ENCODE peak calls at places on chromosome 18, in seven cellular contexts. C is glutamatergic neuron, L is uterus, A is DND-41, F is cardiac muscle cell, I is B cell, V is astrocyte of the cerebellum. S is an unnamed sample.

GRCh38 chr18:9719421-9719981 is 11.4 kb downstream of the RAB31 start:
- DNase-seq in C (no peak), L (peak; percentile 67), A (no peak), F (no peak), I (no peak), V (peak; percentile 70), S (peak; percentile 66)

GRCh38 chr18:2150566-2150965 is 420.7 kb downstream of the METTL4 start:
- DNase-seq in C (no peak), L (no peak), A (no peak), F (no peak), I (no peak), V (no peak), S (no peak)

GRCh38 chr18:42178381-42179080 is 223.5 kb downstream of the PIK3C3 start:
- DNase-seq in C (no peak), L (no peak), A (no peak), F (no peak), I (no peak), V (no peak), S (no peak)

GRCh38 chr18:29651121-29651675 is 1391.3 kb downstream of the DSC3 start:
- DNase-seq in C (no peak), L (no peak), A (no peak), F (no peak), I (no peak), V (peak; percentile 8), S (no peak)

GRCh38 chr18:55830490-55830889 is 242.5 kb upstream of the TCF4 start:
- DNase-seq in C (no peak), L (no peak), A (no peak), F (no peak), I (no peak), V (no peak), S (no peak)

GRCh38 chr18:26780520-26781325 is 84.8 kb downstream of the AQP4 start:
- DNase-seq in C (no peak), L (no peak), A (no peak), F (no peak), I (no peak), V (no peak), S (no peak)

GRCh38 chr18:22546905-22547304 is 129.2 kb upstream of the CTAGE1 start:
- DNase-seq in C (no peak), L (no peak), A (no peak), F (no peak), I (no peak), V (no peak), S (peak; percentile 18)

GRCh38 chr18:41731887-41732286 is 223.1 kb upstream of the PIK3C3 start:
- DNase-seq in C (no peak), L (no peak), A (no peak), F (no peak), I (no peak), V (no peak), S (no peak)

GRCh38 chr18:76443519-76444435 is 51.3 kb downstream of the ZNF516 start:
- DNase-seq in C (peak; percentile 81), L (no peak), A (no peak), F (no peak), I (no peak), V (no peak), S (no peak)

GRCh38 chr18:79200546-79201268 is 131.5 kb downstream of the ATP9B start:
- DNase-seq in C (peak; percentile 50), L (peak; percentile 37), A (no peak), F (peak; percentile 14), I (no peak), V (no peak), S (peak; percentile 40)

GRCh38 chr18:8662574-8663255 is 42.6 kb upstream of the MTCL1 start:
- DNase-seq in C (no peak), L (no peak), A (no peak), F (no peak), I (no peak), V (no peak), S (no peak)

GRCh38 chr18:28582724-28583123 is 405.8 kb upstream of the CDH2 start:
- DNase-seq in C (no peak), L (no peak), A (no peak), F (no peak), I (no peak), V (no peak), S (no peak)

GRCh38 chr18:46891742-46892214 is 25.5 kb downstream of the PIAS2 start:
- DNase-seq in C (no peak), L (no peak), A (no peak), F (no peak), I (no peak), V (no peak), S (no peak)

GRCh38 chr18:46888965-46889364 is 28.3 kb downstream of the PIAS2 start:
- DNase-seq in C (no peak), L (no peak), A (no peak), F (no peak), I (no peak), V (no peak), S (no peak)

GRCh38 chr18:46893360-46893759 is 23.9 kb downstream of the PIAS2 start:
- DNase-seq in C (no peak), L (no peak), A (no peak), F (no peak), I (no peak), V (no peak), S (no peak)

GRCh38 chr18:46892842-46893241 is 24.5 kb downstream of the PIAS2 start:
- DNase-seq in C (no peak), L (no peak), A (no peak), F (no peak), I (no peak), V (no peak), S (no peak)

GRCh38 chr18:46894124-46894523 is 23.2 kb downstream of the PIAS2 start:
- DNase-seq in C (no peak), L (no peak), A (no peak), F (no peak), I (no peak), V (no peak), S (no peak)
- TF ChIP-seq CTCF in C (no peak), L (no peak), A (no peak), F (no peak), I (no peak), V (no peak), S (no peak)

GRCh38 chr18:12283256-12283655 is 24.8 kb upstream of the TUBB6 start:
- DNase-seq in C (no peak), L (no peak), A (no peak), F (peak; percentile 52), I (no peak), V (no peak), S (no peak)
- TF ChIP-seq CTCF in C (no peak), L (no peak), A (peak; percentile 13), F (peak; percentile 38), I (no peak), V (peak; percentile 3), S (no peak)

GRCh38 chr18:24016643-24017042 is 2.1 kb downstream of the TTC39C start:
- DNase-seq in C (no peak), L (no peak), A (no peak), F (peak; percentile 11), I (no peak), V (no peak), S (no peak)
- TF ChIP-seq CTCF in C (peak; percentile 37), L (no peak), A (peak; percentile 52), F (peak; percentile 41), I (peak; percentile 27), V (peak; percentile 36), S (peak; percentile 26)

DNA sequence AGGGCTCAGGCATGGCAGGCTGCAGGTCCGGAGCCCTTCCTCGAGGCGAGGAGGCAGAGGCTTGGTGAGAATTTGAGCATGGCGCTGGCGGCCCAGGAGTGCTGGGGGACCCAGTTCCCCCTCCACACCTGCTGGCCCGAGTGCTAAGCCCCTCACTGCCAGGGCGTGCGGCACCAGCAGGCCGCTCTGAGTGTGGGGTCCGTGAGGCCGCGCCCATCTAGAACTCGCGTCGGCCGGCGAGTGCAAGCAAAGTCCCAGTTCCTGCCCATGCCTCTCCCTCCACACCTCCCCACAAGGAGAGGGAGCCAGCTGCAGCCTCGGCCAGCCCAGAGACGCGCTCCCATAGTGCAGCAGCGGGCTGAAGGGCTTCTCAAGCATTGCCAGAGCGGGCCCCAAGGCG is 233.0 kb downstream of the PIEZO2 start:
- DNase-seq in C (no peak), L (no peak), A (no peak), F (no peak), I (no peak), V (no peak), S (no peak)
- TF ChIP-seq CTCF in C (no peak), L (no peak), A (no peak), F (no peak), I (no peak), V (no peak), S (no peak)

GRCh38 chr18:35747894-35748472 is 166.4 kb downstream of the GALNT1 start:
- DNase-seq in C (no peak), L (no peak), A (no peak), F (no peak), I (no peak), V (no peak), S (no peak)
- TF ChIP-seq CTCF in C (no peak), L (no peak), A (no peak), F (no peak), I (no peak), V (no peak), S (no peak)

GRCh38 chr18:33195795-33196194 is 244.7 kb downstream of the CCDC178 start:
- DNase-seq in C (no peak), L (no peak), A (no peak), F (no peak), I (no peak), V (no peak), S (no peak)

GRCh38 chr18:33205777-33206176 is 234.7 kb downstream of the CCDC178 start:
- DNase-seq in C (no peak), L (no peak), A (no peak), F (no peak), I (no peak), V (no peak), S (no peak)

GRCh38 chr18:33201509-33201926 is 239.0 kb downstream of the CCDC178 start:
- DNase-seq in C (peak; percentile 36), L (no peak), A (peak; percentile 80), F (peak; percentile 60), I (no peak), V (peak; percentile 66), S (no peak)
- TF ChIP-seq CTCF in C (peak; percentile 73), L (no peak), A (peak; percentile 70), F (peak; percentile 61), I (no peak), V (peak; percentile 85), S (no peak)

DNA sequence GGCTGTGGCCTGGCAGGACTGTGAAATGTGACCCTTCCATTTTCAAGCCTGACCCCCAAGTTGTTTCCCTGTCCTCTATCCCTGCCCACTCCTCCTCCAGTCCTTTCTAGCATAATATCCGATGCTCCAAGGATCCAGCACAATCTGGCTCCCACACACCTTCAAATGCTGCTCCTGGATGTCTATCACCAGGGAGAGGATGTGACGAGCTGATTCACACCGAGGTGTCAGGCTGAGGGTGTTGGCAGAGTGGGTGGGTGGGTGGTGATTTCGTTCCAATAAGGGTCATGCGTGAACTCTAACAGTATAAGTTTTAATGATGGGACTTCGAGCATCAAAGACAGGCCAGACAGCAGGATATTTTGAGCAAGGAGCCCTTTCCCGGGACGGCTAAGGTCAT is 107.8 kb downstream of the CELF4 start:
- DNase-seq in C (no peak), L (no peak), A (no peak), F (no peak), I (no peak), V (no peak), S (no peak)
- TF ChIP-seq CTCF in C (no peak), L (no peak), A (no peak), F (no peak), I (no peak), V (no peak), S (no peak)

S was measured in adrenal gland.